ENCODE peak calls at places on chromosomes 16 and 17, in four cellular contexts. One of them, this sample, is unnamed. For H3K4me1, the result is how much of the 10 kb centered on the place peaks cover.

GRCh38 chr17:14311979-14312378 is 11.1 kb downstream of the HS3ST3B1 start:
- DNase-seq in Karpas-422: no peak
- DNase-seq in A673: no peak
- DNase-seq in IMR-90: no peak
- DNase-seq in this sample: no peak

GRCh38 chr16:16096161-16096857 is 127.0 kb downstream of the ABCC6 start:
- DNase-seq in IMR-90: peak
- DNase-seq in A673: no peak
- DNase-seq in Karpas-422: peak
- DNase-seq in this sample: no peak

GRCh38 chr16:51009359-51009758 is 141.7 kb downstream of the SALL1 start:
- DNase-seq in Karpas-422: no peak
- DNase-seq in A673: no peak
- DNase-seq in IMR-90: no peak
- DNase-seq in this sample: no peak

GRCh38 chr17:40209404-40210093 is 9.6 kb upstream of the WIPF2 start:
- DNase-seq in Karpas-422: no peak
- DNase-seq in A673: no peak
- DNase-seq in IMR-90: peak
- DNase-seq in this sample: peak

GRCh38 chr17:6231886-6232767 is 161.9 kb downstream of the WSCD1 start:
- DNase-seq in A673: peak
- DNase-seq in IMR-90: no peak
- DNase-seq in Karpas-422: no peak
- DNase-seq in this sample: no peak

GRCh38 chr17:62628845-62629555 is 1.5 kb downstream of the MRC2 start:
- DNase-seq in A673: no peak
- DNase-seq in Karpas-422: no peak
- DNase-seq in IMR-90: peak
- DNase-seq in this sample: peak

GRCh38 chr16:75433732-75434413 is 570 bp upstream of the CFDP1 start:
- DNase-seq in Karpas-422: peak
- DNase-seq in IMR-90: peak
- DNase-seq in A673: peak
- DNase-seq in this sample: peak

GRCh38 chr16:10667239-10667638 is 27.5 kb downstream of the TEKT5 start:
- DNase-seq in Karpas-422: no peak
- DNase-seq in A673: no peak
- DNase-seq in IMR-90: no peak
- DNase-seq in this sample: no peak

GRCh38 chr16:85250609-85251223 is 138.4 kb upstream of the CIBAR2 start:
- DNase-seq in A673: no peak
- DNase-seq in IMR-90: no peak
- DNase-seq in Karpas-422: no peak
- DNase-seq in this sample: peak

GRCh38 chr16:49661465-49662187 is 194.3 kb downstream of the ZNF423 start:
- DNase-seq in IMR-90: no peak
- DNase-seq in Karpas-422: no peak
- DNase-seq in A673: no peak
- DNase-seq in this sample: no peak

DNA sequence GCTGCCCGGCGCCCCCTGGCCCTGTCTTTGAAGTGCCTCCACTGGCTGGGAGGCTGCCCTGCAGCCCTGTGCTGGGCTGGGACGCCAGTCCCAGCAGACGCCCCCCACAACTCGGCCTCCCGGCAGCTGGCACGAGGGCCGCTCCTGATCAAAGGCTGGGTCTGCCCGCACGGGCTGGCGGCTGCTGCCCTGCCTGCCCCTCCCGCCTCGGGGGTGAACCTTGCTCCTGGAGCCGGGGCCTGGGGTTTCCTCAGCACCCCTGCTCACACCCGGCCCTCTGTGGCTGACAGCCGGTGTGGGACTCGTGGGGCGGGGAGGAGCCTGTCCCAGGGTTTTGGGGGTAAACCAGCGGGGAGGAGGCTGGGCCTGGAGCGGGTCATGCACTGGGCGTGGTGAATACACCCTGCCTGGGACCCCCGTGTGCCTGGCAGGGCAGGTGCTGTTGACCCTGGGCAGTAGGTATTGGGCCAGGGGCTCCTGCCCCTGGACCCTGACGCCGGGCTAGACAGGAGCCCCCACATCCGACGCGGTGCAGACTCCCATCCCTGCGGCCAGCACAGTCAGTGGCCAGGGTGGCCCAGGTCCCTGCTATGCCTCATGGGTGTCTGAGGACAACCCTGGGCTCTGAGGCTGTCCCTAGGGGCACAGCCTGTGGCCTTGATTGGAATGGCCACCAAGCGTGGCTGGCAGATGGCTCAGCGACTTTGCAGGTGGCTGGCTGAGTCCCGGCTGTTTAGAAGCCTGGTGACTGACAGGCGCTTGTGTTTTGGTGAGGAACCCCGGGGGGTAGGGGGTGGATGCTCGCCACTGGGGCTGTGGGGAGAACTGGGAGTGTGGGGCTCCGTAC is 21.7 kb downstream of the CENPX start:
- DNase-seq in A673: no peak
- DNase-seq in Karpas-422: no peak
- DNase-seq in IMR-90: no peak
- DNase-seq in this sample: no peak
- H3K4me1 ChIP-seq in A673: under half
- H3K4me1 ChIP-seq in Karpas-422: under half
- H3K4me1 ChIP-seq in IMR-90: under half
- H3K4me1 ChIP-seq in this sample: under half

DNA sequence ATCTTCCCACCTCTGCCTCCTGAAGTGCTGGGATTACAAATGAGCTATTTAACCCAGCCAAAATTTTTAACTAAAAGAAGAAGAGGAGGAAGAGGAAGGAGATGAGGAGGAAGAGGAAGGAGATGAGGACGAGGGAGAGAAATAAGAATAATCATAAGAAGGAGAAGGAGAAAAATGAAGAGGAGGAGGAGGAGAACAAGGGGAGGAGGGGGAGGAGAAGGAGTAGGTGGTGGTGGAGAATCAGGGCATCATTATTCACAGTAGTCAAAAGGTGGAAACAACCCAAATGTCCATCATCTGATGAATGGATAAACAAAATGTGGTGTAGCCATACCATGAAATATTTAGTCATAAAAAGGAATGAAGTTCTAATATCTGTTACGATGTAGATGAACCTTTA is 21.2 kb upstream of the MGAT5B start:
- DNase-seq in IMR-90: no peak
- DNase-seq in A673: no peak
- DNase-seq in Karpas-422: no peak
- DNase-seq in this sample: no peak
- H3K4me1 ChIP-seq in IMR-90: under half
- H3K4me1 ChIP-seq in A673: under half
- H3K4me1 ChIP-seq in Karpas-422: half or more
- H3K4me1 ChIP-seq in this sample: under half

DNA sequence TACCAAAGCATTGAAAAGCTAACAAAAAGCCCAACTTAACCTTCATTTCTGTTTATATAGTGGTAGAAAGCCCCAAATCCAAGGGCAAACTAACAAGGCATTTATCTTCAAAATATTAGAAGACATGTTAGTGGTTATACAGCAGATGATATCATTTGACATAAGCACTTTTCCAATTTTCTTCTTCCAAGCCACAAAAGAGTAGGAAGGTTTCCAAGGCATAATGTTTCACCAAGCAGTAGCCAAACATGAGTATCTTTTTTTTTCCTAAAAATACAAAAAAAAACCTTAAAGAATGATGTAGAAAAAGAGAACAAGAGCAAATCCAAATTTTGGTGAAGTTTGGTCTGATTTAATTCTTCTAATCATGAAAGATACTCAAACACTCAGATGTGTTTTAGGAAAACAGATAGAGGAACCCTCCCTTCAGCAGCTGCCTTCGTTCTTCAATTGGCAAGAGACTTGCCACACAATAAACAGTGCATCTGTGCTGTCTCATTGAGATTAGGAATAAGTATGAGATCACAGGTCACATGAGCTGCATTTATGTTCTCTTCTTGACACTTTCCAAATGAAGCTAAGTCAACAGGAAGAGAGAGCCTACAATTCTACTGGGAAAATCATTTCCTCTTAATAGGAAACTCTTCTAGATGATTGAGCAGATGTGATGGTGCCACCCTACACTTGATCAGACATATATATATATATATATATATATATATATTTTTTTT is 106.7 kb downstream of the TTC19 start:
- DNase-seq in Karpas-422: no peak
- DNase-seq in IMR-90: peak
- DNase-seq in A673: peak
- DNase-seq in this sample: peak
- H3K4me1 ChIP-seq in Karpas-422: under half
- H3K4me1 ChIP-seq in IMR-90: under half
- H3K4me1 ChIP-seq in A673: under half
- H3K4me1 ChIP-seq in this sample: under half

DNA sequence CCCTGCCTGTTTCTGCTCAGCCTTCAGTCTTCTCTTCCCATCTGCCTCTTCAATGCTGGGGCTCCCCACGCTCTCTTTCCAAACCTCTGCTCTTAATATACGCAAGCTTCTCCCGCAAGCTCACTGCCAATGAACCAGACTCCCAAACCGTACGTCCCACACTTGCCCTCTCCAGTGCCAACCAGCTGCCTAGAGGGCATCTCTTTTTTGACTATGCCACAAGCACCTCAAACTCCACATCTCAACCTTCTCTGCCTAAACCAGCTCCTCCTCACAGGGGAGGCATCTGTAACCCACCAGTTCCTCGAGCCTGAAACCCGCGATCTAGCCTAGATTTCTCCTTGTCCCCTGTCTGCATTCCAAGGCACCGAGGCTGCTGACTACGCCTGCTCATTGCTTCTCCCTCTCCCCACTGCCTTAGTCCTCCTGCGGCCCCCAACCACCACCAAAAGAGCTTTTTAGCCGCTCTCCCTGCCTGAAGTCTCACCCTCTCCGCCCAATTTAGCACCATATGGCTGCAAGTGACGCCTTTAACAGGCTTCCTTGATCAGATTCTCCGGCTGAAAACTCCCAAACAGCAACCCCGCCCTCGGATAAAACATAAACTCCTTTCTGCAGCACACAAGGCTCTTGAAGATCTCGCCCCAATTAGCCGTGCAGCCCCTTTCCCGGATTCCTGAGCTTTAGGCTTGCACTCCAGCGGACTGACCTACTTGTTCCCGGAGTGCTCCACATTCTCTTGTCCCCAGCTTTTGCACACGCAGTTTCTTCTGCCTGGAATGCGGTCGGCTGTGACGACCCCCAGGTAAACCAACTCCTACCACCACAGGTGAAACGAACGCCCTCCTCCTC is 1.5 kb downstream of the GGA2 start:
- DNase-seq in Karpas-422: peak
- DNase-seq in IMR-90: no peak
- DNase-seq in A673: peak
- DNase-seq in this sample: peak
- H3K4me1 ChIP-seq in Karpas-422: half or more
- H3K4me1 ChIP-seq in IMR-90: under half
- H3K4me1 ChIP-seq in A673: under half
- H3K4me1 ChIP-seq in this sample: under half

GRCh38 chr17:77115947-77116346 is 24.8 kb upstream of the SEC14L1 start:
- DNase-seq in Karpas-422: no peak
- DNase-seq in A673: no peak
- DNase-seq in IMR-90: no peak
- DNase-seq in this sample: no peak

GRCh38 chr17:77118251-77118928 is 22.4 kb upstream of the SEC14L1 start:
- DNase-seq in IMR-90: no peak
- DNase-seq in Karpas-422: no peak
- DNase-seq in A673: no peak
- DNase-seq in this sample: peak

GRCh38 chr17:77115510-77115909 is 25.3 kb upstream of the SEC14L1 start:
- DNase-seq in IMR-90: no peak
- DNase-seq in Karpas-422: no peak
- DNase-seq in A673: no peak
- DNase-seq in this sample: no peak

GRCh38 chr17:77117415-77117814 is 23.4 kb upstream of the SEC14L1 start:
- DNase-seq in IMR-90: no peak
- DNase-seq in Karpas-422: no peak
- DNase-seq in A673: no peak
- DNase-seq in this sample: peak

DNA sequence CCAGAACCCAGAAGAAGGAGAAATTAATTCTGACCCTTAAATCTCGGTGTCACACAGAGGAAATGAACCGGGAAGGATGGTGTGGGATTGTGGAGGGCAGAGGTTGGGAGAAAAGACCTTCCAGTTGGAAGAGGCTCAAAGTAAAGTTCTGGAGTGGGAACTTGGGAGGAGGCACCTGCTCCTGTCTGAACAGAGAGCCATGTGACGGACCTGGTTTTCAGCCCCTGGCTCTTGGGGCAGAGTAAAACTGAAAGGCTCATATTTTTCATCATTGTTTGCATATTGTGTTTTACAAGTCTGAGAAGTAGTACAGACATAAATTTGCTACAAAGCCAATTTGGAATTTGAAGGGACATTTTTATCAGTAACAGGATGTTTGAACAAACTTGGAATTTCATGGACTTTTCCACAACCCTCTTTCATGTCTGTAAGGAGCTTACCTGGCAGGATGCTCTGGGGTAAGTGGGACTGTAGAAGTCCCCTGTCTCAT is 24.4 kb upstream of the SEC14L1 start:
- DNase-seq in Karpas-422: no peak
- DNase-seq in IMR-90: no peak
- DNase-seq in A673: no peak
- DNase-seq in this sample: no peak
- H3K4me1 ChIP-seq in Karpas-422: under half
- H3K4me1 ChIP-seq in IMR-90: under half
- H3K4me1 ChIP-seq in A673: under half
- H3K4me1 ChIP-seq in this sample: under half

DNA sequence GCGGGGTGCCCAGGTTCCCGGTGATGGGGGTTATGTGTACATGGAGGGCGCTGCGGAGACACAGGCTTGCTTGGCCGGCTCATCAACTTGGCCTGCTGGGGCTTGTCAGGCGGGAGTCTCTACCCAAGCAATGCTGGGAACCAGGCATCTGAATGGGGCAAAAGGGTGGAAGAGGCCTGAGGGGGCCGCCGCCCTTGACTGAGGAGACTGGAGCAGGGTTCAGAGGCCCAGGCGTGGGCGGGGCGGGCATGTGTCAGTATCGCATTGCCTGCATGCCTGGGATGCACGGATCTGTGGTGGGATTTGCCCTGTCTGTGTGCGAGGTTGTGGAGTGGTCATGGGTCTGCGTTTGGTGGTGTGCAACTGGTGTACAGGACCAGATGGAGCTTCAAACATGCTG is 21.1 kb downstream of the ARHGAP23 start:
- DNase-seq in IMR-90: no peak
- DNase-seq in A673: no peak
- DNase-seq in Karpas-422: no peak
- DNase-seq in this sample: no peak
- H3K4me1 ChIP-seq in IMR-90: under half
- H3K4me1 ChIP-seq in A673: under half
- H3K4me1 ChIP-seq in Karpas-422: under half
- H3K4me1 ChIP-seq in this sample: under half

DNA sequence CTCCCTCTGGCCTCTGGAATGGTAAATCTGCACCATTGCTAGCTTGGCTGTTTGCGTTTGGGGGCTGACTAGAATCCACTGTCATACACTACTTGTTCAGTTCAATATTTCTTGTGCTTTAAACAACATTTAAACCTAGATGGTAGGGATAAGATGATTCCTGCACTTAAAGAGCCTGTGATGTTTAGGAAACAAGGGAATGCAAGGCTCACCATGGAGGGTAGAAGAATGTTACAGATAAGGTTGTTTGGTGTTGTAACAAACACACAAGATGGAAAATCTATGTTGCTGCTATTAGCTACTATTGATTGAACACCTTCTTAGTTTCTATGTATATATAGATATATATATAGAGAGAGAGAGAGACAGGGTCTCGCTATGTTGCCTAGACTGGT is 31.4 kb downstream of the YPEL2 start:
- DNase-seq in IMR-90: no peak
- DNase-seq in Karpas-422: no peak
- DNase-seq in A673: no peak
- DNase-seq in this sample: no peak
- H3K4me1 ChIP-seq in IMR-90: under half
- H3K4me1 ChIP-seq in Karpas-422: under half
- H3K4me1 ChIP-seq in A673: under half
- H3K4me1 ChIP-seq in this sample: half or more

This sample was measured in cardiac muscle cell.